ENCODE peak calls at places on chromosomes 7 and 10, in eight cellular contexts. N, V, I, P, B, Y, O and M are unnamed samples.

GRCh38 chr10:124470544-124471449 is 9.2 kb downstream of the LHPP start:
- DNase-seq in N (no peak), V (no peak), I (no peak), P (no peak), B (no peak), Y (no peak), O (no peak), M (no peak)

GRCh38 chr10:110774069-110775021 is 97.4 kb upstream of the PDCD4 start:
- DNase-seq in N (no peak), V (no peak), I (no peak), P (no peak), B (no peak), Y (no peak), O (no peak), M (no peak)

GRCh38 chr10:11705687-11706086 is 36.5 kb upstream of the ECHDC3 start:
- DNase-seq in N (no peak), V (no peak), I (no peak), P (no peak), B (no peak), Y (no peak), O (no peak), M (no peak)

GRCh38 chr7:17556247-17556646 is 257.8 kb downstream of the AHR start:
- DNase-seq in N (no peak), V (no peak), I (peak), P (no peak), B (no peak), Y (no peak), O (no peak), M (no peak)

GRCh38 chr10:88293073-88293472 is 290.0 kb downstream of the RNLS start:
- DNase-seq in N (no peak), V (no peak), I (no peak), P (no peak), B (no peak), Y (no peak), O (no peak), M (no peak)

GRCh38 chr7:116771640-116772039 is 90.7 kb upstream of the CAPZA2 start:
- DNase-seq in N (no peak), V (no peak), I (no peak), P (no peak), B (no peak), Y (no peak), O (no peak), M (no peak)

GRCh38 chr10:96619120-96619519 is 32.3 kb upstream of the TM9SF3 start:
- DNase-seq in N (no peak), V (no peak), I (no peak), P (no peak), B (no peak), Y (no peak), O (no peak), M (no peak)

GRCh38 chr10:62735464-62736188 is 68.9 kb upstream of the ADO start:
- DNase-seq in N (peak), V (no peak), I (no peak), P (no peak), B (no peak), Y (no peak), O (no peak), M (no peak)

GRCh38 chr10:100811752-100812750 is 66.7 kb downstream of the PAX2 start:
- DNase-seq in N (no peak), V (no peak), I (no peak), P (peak), B (no peak), Y (no peak), O (no peak), M (no peak)

GRCh38 chr7:132687981-132688383 is 111.7 kb upstream of the PLXNA4 start:
- DNase-seq in N (no peak), V (no peak), I (no peak), P (no peak), B (no peak), Y (no peak), O (no peak), M (no peak)

GRCh38 chr7:121485457-121486243 is 89.5 kb upstream of the FAM3C start:
- DNase-seq in N (no peak), V (peak), I (no peak), P (peak), B (no peak), Y (peak), O (no peak), M (peak)

GRCh38 chr10:132158810-132159209 is 27.9 kb upstream of the DPYSL4 start:
- DNase-seq in N (no peak), V (no peak), I (no peak), P (no peak), B (no peak), Y (no peak), O (no peak), M (no peak)

GRCh38 chr7:14962778-14963177 is 60.2 kb upstream of the DGKB start:
- DNase-seq in N (no peak), V (no peak), I (no peak), P (no peak), B (no peak), Y (no peak), O (no peak), M (no peak)